ENCODE peak calls at places on chromosomes 6 and 20, in seven cellular contexts. G is SK-N-SH, T is tibial artery, Y is OCI-LY7, Z is adrenal gland, D is sigmoid colon, M is breast epithelium. V is an unnamed sample.
A peak's percentile ranks its signal among the peaks of the same experiment; 100 is the strongest.

GRCh38 chr6:97440590-97441176 is 157.7 kb upstream of the MMS22L start:
- DNase-seq in G (peak; percentile 60), T (no peak), Y (peak; percentile 2), Z (peak; percentile 14), D (no peak), M (no peak), V (no peak)

GRCh38 chr20:40648505-40649072 is 40.4 kb downstream of the MAFB start:
- DNase-seq in G (peak; percentile 48), T (no peak), Y (no peak), Z (peak; percentile 63), D (no peak), M (no peak), V (peak; percentile 25)

GRCh38 chr6:160417550-160417949 is 69.4 kb downstream of the SLC22A3 start:
- DNase-seq in G (no peak), T (no peak), Y (no peak), Z (no peak), D (no peak), M (no peak), V (no peak)

GRCh38 chr20:19205999-19206398 is 6.4 kb upstream of the SLC24A3 start:
- DNase-seq in G (peak; percentile 69), T (peak; percentile 80), Y (peak; percentile 57), Z (peak; percentile 74), D (peak; percentile 83), M (peak; percentile 80), V (peak; percentile 58)

GRCh38 chr6:98832282-98833100 is 1.9 kb upstream of the POU3F2 start:
- DNase-seq in G (peak; percentile 72), T (peak; percentile 65), Y (no peak), Z (no peak), D (peak; percentile 54), M (no peak), V (no peak)

GRCh38 chr6:161922631-161923119 is 648.8 kb upstream of the AGPAT4 start:
- DNase-seq in G (peak; percentile 69), T (no peak), Y (peak; percentile 26), Z (peak; percentile 69), D (no peak), M (no peak), V (peak; percentile 17)

GRCh38 chr6:147023581-147023980 is 180.6 kb upstream of the STXBP5 start:
- DNase-seq in G (no peak), T (no peak), Y (no peak), Z (no peak), D (no peak), M (no peak), V (no peak)

GRCh38 chr6:37535701-37536461 is 36.2 kb upstream of the CCDC167 start:
- DNase-seq in G (peak; percentile 77), T (no peak), Y (peak; percentile 45), Z (peak; percentile 29), D (no peak), M (no peak), V (no peak)

GRCh38 chr6:20630617-20631448 is 96.6 kb downstream of the CDKAL1 start:
- DNase-seq in G (no peak), T (no peak), Y (no peak), Z (no peak), D (no peak), M (no peak), V (no peak)

GRCh38 chr20:14992961-14993360 is 655.5 kb upstream of the FLRT3 start:
- DNase-seq in G (peak; percentile 43), T (no peak), Y (no peak), Z (no peak), D (no peak), M (no peak), V (no peak)

GRCh38 chr6:23510778-23511510 is 615.1 kb upstream of the NRSN1 start:
- DNase-seq in G (no peak), T (no peak), Y (no peak), Z (no peak), D (no peak), M (no peak), V (no peak)

GRCh38 chr6:38579010-38579628 is 60.6 kb downstream of the BTBD9 start:
- DNase-seq in G (no peak), T (no peak), Y (no peak), Z (no peak), D (no peak), M (no peak), V (no peak)

GRCh38 chr6:149990109-149990671 is 26.4 kb downstream of the ULBP1 start:
- DNase-seq in G (no peak), T (peak; percentile 62), Y (no peak), Z (no peak), D (no peak), M (peak; percentile 42), V (no peak)

GRCh38 chr6:113829702-113830058 is 27.5 kb upstream of the MARCKS start:
- DNase-seq in G (no peak), T (no peak), Y (no peak), Z (no peak), D (no peak), M (no peak), V (no peak)

GRCh38 chr6:36743032-36743431 is 45.4 kb downstream of the RAB44 start:
- DNase-seq in G (no peak), T (no peak), Y (no peak), Z (no peak), D (no peak), M (no peak), V (no peak)

GRCh38 chr20:47765715-47766594 is 19.3 kb downstream of the SULF2 start:
- DNase-seq in G (no peak), T (no peak), Y (no peak), Z (no peak), D (no peak), M (no peak), V (no peak)

GRCh38 chr6:88843040-88843439 is 120.4 kb downstream of the RNGTT start:
- DNase-seq in G (no peak), T (no peak), Y (no peak), Z (no peak), D (no peak), M (no peak), V (no peak)

GRCh38 chr6:36147294-36147693 is 17.0 kb downstream of the MAPK13 start:
- DNase-seq in G (no peak), T (no peak), Y (no peak), Z (no peak), D (no peak), M (no peak), V (no peak)

GRCh38 chr20:44350567-44350966 is 4.9 kb upstream of the HNF4A start:
- DNase-seq in G (no peak), T (no peak), Y (no peak), Z (no peak), D (no peak), M (no peak), V (no peak)

GRCh38 chr6:111941686-111942330 is 68.6 kb upstream of the FYN start:
- DNase-seq in G (no peak), T (no peak), Y (no peak), Z (no peak), D (no peak), M (no peak), V (no peak)

GRCh38 chr20:39266989-39267388 is 304.8 kb downstream of the DHX35 start:
- DNase-seq in G (no peak), T (no peak), Y (no peak), Z (no peak), D (no peak), M (no peak), V (no peak)

GRCh38 chr20:59628171-59628570 is 23.8 kb downstream of the PHACTR3 start:
- DNase-seq in G (no peak), T (no peak), Y (no peak), Z (no peak), D (peak; percentile 46), M (no peak), V (no peak)

GRCh38 chr6:125546827-125547226 is 202.6 kb upstream of the HEY2 start:
- DNase-seq in G (no peak), T (peak; percentile 82), Y (no peak), Z (no peak), D (no peak), M (no peak), V (peak; percentile 16)

GRCh38 chr6:158536891-158537798 is 22.7 kb upstream of the TMEM181 start:
- DNase-seq in G (peak; percentile 93), T (peak; percentile 39), Y (no peak), Z (no peak), D (no peak), M (peak; percentile 82), V (no peak)
- H3K27ac ChIP-seq in G (peak overlapping the region; percentile 87), T (no peak overlapping the region), Y (no peak overlapping the region), Z (no peak overlapping the region), D (no peak overlapping the region), M (no peak overlapping the region), V (no peak overlapping the region)

DNA sequence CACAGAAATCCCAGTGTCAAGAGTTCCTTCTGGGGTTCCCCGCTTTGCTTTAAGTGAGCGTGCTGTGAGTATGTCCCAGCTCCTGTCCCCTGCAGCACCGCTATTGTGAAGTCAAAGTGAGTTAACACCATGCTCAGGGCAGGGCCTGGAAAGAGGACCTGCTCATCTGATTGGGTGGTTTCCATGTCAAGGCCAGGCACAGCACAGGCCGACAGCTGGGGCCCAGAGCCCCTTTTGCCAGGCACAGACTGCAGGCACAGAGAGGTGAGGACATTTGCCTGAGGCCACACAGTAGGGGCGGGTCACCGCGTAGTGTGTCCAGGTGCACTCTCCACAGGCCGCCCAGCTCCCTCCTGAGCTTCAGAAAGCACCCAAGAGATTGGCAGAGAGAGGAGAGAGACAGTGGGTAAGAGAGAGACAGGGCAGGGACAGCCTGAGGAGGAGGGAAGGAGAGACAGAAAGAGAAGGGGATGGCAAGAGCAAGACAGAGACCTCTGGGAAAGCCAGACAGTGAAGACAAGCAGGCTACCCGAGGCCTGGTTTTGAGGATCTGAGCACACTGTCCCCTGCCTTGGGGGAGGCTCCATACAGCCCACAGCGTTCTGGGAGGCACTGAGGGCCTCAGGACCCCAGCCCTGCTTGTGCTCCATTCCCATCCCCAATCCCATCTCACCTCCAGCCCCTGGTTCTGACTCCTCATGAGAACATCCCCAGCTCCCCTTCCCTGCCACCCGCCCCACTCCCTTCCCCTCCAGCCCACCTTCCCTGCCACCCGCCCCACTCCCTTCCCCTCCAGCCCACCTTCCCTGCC is 6.5 kb upstream of the BPIFB1 start:
- DNase-seq in G (peak; percentile 55), T (peak; percentile 57), Y (no peak), Z (peak; percentile 68), D (no peak), M (no peak), V (no peak)
- TF ChIP-seq CTCF in G (no peak), T (no peak), Y (no peak), Z (no peak), D (no peak), M (no peak), V (no peak)

GRCh38 chr6:13011612-13012146 is 295.1 kb downstream of the PHACTR1 start:
- DNase-seq in G (no peak), T (no peak), Y (no peak), Z (no peak), D (no peak), M (no peak), V (no peak)
- H3K27ac ChIP-seq in G (no peak overlapping the region), T (no peak overlapping the region), Y (no peak overlapping the region), Z (no peak overlapping the region), D (no peak overlapping the region), M (no peak overlapping the region), V (no peak overlapping the region)

DNA sequence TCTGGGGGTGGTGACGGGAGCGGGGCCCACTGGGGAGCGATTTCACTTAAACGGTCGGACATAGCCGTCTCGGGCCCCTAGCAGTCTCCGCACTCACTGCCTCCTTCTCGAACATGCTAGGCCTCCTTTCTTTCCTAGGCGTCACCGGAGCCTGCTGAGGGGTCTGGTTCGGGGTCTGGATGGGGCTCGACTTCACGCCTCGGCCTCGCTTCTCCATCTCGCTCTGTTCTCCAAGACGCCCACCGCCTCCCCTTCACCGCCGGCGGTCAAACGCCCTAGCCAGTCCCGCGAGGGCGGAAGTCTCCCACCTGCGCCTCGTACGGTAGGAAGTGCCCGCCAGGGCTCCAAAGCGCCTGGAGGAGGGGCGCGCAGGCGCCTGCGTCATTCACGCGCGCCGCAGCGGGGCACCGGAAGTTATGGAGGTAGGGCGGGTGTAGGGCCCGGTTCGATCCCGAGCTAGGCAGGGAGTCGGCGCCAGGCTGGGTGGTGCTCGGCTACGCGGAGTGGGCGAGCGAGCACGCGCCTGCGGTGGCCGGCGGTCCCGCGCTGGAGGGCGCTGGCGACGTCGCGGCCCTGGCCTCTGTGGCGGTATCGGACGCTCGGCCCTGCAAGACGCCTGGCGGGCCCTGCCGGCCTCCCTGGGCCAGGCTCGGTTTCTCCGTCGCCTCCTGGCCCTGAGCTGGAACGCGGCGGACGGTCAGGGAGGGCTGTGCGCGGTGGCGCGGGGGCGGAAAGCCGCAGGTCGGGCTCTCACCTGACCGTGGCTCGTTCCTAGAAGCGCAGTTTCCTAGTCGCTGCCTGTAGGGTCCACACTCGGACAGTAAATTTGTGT is at the start of the genes DYNLT2 and ERMARD:
- DNase-seq in G (peak; percentile 96), T (peak; percentile 96), Y (peak; percentile 95), Z (peak; percentile 93), D (peak; percentile 96), M (peak; percentile 92), V (peak; percentile 85)
- TF ChIP-seq CTCF in G (peak; percentile 6), T (peak; percentile 51), Y (peak; percentile 23), Z (peak; percentile 65), D (peak; percentile 31), M (peak; percentile 34), V (peak; percentile 39)